ENCODE peak calls at places on chromosomes 13 and 19, in nine cellular contexts. W is cardiac muscle cell, R is GM23248, T is endodermal cell, D is PC-3, M is small intestine, U is Peyer's patch, F is hepatocyte, N is left lung. C is an unnamed sample. For H3K4me1, the result is how much of the 10 kb centered on the place peaks cover.

GRCh38 chr19:55638864-55639359 is 1.9 kb upstream of the ZNF580 start:
- DNase-seq in R (peak), T (peak), U (peak), W (peak), F (no peak), M (no peak), D (peak), N (no peak), C (no peak)

GRCh38 chr13:94411747-94412146 is 67.7 kb downstream of the DCT start:
- DNase-seq in W (no peak), N (no peak), R (peak), U (no peak), D (no peak), F (no peak), T (no peak), M (no peak), C (no peak)

GRCh38 chr19:4722671-4723464 is 774 bp downstream of the DPP9 start:
- DNase-seq in N (no peak), U (peak), M (peak), D (peak), W (peak), T (no peak), R (peak), F (peak), C (no peak)

GRCh38 chr19:6963937-6964336 is 57.3 kb downstream of the MBD3L2B start:
- DNase-seq in W (no peak), M (no peak), U (no peak), F (no peak), D (peak), R (no peak), T (peak), N (no peak), C (no peak)

GRCh38 chr13:26074706-26075105 is 22.9 kb upstream of the SHISA2 start:
- DNase-seq in M (no peak), T (no peak), F (peak), D (peak), N (no peak), U (no peak), R (peak), W (peak), C (no peak)

GRCh38 chr13:72849571-72849970 is 67.6 kb downstream of the PIBF1 start:
- DNase-seq in R (peak), D (no peak), F (no peak), N (no peak), T (no peak), W (peak), U (no peak), M (peak), C (no peak)

GRCh38 chr19:48603850-48604249 is 2.7 kb upstream of the SPACA4 start:
- DNase-seq in U (no peak), F (no peak), R (no peak), W (no peak), M (no peak), T (no peak), N (no peak), D (no peak), C (no peak)

GRCh38 chr19:45781282-45782161 is 768 bp downstream of the DMPK start:
- DNase-seq in R (peak), T (no peak), F (no peak), D (peak), N (no peak), M (peak), U (peak), W (no peak), C (no peak)

GRCh38 chr19:4759388-4760284 is 31.9 kb upstream of the FEM1A start:
- DNase-seq in U (peak), R (peak), T (peak), D (peak), F (peak), M (peak), W (peak), N (peak), C (peak)

DNA sequence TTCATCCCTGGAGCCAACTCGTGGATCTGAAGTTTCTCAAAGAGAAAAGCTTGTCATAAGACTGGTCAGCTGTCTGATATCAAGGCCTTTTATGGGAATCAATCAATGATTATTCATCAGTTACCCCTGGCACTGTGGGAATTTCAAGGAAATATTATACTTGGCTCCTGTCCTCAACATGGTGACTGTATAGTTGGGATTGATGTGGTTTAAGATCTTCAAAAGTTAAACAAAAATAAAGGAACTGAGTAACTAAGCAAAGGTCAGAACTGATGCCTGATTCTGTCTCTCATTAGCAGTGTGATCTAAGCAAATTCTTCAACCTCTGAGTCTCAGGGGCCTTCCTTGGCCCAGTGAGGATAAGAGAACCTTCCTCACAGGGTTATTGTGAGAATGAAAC is 22.2 kb upstream of the SERPINE3 start:
- DNase-seq in M (no peak), D (peak), R (peak), N (no peak), T (no peak), F (no peak), U (no peak), W (no peak), C (no peak)
- H3K4me1 ChIP-seq in M (under half), D (under half), R (under half), N (under half), T (under half), F (under half), U (under half), W (under half), C (under half)

DNA sequence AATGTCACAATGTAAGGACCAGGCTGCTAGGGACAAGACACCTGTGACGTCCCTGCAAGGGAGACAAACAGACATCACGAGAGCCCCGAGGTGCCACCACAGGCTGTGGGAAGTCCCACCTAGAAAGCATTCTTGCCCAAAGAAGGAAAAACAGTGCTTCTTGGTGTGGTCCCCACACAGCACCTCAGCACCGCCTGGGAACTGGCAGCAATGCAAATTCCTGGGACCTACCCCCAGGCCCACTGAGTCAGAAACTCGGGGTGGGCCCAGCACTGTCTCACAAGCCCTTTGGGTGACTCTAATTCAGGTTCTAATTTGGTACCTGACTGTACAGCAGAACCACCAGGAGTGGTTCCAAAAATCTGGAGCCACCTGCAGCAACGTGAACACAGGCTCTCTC is 13.8 kb upstream of the CCNP start:
- DNase-seq in F (no peak), T (no peak), N (no peak), M (no peak), W (no peak), U (no peak), R (no peak), D (no peak), C (no peak)
- H3K4me3 ChIP-seq in F (no peak), T (no peak), N (no peak), M (no peak), W (no peak), U (no peak), R (no peak), D (no peak), C (no peak)

DNA sequence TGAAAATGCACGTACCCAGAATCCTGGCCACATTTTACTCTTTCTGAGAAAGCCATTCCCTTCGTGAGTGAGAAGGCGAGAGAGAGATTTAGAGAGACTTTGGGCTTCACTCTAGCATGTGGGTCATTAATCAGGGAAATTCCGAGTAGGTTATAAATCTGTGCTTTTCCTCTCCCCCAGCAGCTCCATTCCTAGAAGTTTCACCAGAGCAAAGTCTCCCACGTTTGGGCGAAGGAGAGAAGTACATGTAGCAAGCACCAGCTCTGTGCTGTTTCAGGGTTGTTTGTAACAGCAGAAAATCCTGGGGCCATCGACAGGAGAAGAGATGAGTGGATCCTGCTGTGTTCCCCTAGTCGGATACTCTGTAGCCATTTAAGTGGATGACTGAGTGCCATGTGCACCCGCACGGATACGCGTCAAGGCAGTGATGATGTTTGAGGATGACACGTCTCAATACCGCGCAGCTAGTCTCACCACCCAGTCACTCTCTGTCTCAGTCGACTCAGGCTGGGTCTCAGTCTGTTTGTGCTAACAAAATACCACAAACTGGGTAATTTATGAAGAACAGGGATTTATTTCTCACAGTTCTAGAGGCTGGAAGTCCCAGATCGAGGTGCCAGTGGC is 131.9 kb upstream of the PEG3 start:
- DNase-seq in F (no peak), T (no peak), W (no peak), M (no peak), D (no peak), R (no peak), U (no peak), N (no peak), C (no peak)
- H3K27ac ChIP-seq in F (no peak), T (no peak), W (no peak), M (no peak), D (no peak), R (no peak), U (no peak), N (no peak), C (no peak)

GRCh38 chr19:50315773-50316448 is 13.3 kb downstream of the KCNC3 start:
- DNase-seq in M (no peak), T (peak), W (no peak), R (peak), U (peak), N (no peak), D (no peak), F (no peak), C (no peak)
- H3K4me1 ChIP-seq in M (under half), T (under half), W (under half), R (under half), U (under half), N (under half), D (under half), F (under half), C (under half)

DNA sequence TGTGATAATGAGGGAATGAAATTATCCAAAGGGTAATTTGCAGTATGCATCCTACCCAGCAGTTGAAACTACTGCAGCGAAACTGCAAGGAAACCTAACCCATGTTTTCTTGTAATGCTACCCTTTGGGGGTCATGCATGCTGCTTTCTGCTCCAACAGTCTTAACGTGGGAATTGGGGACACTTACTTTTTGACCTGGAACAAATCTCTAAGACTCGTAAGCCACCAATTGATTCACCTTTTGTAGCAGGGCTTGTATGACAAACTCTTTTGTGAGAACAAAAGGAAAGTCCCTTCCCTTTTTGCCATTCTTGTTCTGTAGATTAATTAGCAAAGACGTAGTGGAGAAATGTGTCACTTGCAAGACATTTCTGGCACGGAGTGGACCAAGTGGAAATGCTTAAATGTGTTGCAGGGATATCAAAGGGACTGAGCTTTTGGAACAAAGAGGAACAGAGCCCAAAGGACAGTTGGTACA is 27.4 kb downstream of the LRCH1 start:
- DNase-seq in W (no peak), R (no peak), N (no peak), T (no peak), M (no peak), D (no peak), U (no peak), F (no peak), C (no peak)
- H3K4me3 ChIP-seq in W (no peak), R (no peak), N (no peak), T (no peak), M (no peak), D (no peak), U (no peak), F (no peak), C (no peak)

DNA sequence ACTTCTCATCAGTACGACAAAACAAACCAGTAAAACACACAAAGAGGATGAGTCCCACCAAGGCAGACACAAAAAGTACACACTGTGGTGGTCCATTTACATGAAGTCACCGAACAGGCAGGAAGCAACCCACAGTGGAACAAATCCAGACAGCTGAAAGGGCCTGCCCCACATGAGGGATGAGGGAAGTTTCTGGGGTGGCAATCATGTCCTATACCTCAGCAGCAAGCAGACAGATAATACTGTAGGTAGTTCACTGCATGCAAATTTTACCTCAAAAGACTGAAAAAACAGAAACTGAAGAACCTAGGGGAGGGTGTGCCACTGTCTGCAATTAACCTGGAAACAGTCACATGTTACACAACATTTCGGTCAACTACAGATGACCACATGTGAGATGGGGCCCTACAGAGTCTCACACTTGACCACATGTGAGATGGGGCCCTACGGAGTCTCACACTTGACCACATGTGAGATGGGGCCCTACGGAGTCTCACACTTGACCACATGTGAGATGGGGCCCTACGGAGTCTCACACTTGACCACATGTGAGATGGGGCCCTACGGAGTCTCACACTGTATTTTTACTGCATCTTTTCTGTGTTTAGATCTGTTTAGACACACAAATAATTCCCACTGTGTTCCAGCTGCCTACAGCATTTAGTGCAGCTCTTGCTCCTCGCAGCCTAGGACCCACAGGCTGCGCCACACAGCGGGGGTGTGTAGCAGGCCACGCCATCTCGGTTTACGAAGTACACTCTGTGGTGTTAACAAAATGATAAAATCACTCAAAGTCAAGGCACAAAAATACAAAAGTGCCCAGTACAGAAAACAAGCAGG is 22.2 kb downstream of the PCID2 start:
- DNase-seq in T (no peak), U (no peak), N (no peak), R (no peak), D (no peak), M (no peak), W (no peak), F (no peak), C (no peak)
- H3K27ac ChIP-seq in T (no peak), U (peak), N (no peak), R (peak), D (peak), M (peak), W (no peak), F (peak), C (no peak)

DNA sequence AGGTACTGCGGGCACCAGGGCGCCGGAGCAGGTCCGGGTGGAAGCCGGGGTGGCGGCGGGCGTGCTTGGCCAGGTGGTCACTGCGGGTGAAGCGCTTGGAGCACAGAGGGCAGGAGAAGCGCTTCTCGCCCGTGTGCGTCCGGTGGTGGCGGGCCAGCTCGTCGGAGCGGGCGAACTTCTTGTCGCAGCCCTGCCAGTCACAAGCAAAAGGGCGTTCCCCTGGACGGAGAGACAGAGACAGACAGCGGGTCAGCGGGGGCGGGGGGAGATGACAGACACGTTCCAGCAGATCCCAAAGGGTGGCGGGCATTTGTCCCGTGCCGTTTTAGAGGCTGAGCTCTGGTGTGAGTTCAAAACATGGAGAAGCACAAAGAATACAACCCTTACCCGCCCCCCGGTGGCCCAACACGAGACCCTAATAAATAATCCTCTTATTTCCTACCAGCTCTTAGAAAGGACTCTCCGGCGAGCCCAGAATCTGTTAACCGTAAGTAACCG is 6.3 kb upstream of the REXO1 start:
- DNase-seq in T (no peak), D (no peak), N (no peak), W (no peak), F (no peak), U (no peak), R (peak), M (no peak), C (no peak)
- H3K4me1 ChIP-seq in T (under half), D (under half), N (under half), W (under half), F (under half), U (under half), R (under half), M (under half), C (under half)

GRCh38 chr19:38597075-38597474 is 20.7 kb downstream of the MAP4K1 start:
- DNase-seq in R (no peak), U (no peak), M (no peak), W (no peak), T (no peak), D (no peak), F (no peak), N (no peak), C (no peak)

GRCh38 chr19:38592940-38593339 is 24.8 kb downstream of the MAP4K1 start:
- DNase-seq in N (no peak), U (no peak), W (no peak), F (no peak), R (no peak), M (no peak), D (no peak), T (peak), C (no peak)

GRCh38 chr19:38599722-38600121 is 18.0 kb downstream of the MAP4K1 start:
- DNase-seq in F (no peak), W (no peak), U (no peak), N (no peak), M (no peak), T (no peak), D (no peak), R (no peak), C (no peak)

DNA sequence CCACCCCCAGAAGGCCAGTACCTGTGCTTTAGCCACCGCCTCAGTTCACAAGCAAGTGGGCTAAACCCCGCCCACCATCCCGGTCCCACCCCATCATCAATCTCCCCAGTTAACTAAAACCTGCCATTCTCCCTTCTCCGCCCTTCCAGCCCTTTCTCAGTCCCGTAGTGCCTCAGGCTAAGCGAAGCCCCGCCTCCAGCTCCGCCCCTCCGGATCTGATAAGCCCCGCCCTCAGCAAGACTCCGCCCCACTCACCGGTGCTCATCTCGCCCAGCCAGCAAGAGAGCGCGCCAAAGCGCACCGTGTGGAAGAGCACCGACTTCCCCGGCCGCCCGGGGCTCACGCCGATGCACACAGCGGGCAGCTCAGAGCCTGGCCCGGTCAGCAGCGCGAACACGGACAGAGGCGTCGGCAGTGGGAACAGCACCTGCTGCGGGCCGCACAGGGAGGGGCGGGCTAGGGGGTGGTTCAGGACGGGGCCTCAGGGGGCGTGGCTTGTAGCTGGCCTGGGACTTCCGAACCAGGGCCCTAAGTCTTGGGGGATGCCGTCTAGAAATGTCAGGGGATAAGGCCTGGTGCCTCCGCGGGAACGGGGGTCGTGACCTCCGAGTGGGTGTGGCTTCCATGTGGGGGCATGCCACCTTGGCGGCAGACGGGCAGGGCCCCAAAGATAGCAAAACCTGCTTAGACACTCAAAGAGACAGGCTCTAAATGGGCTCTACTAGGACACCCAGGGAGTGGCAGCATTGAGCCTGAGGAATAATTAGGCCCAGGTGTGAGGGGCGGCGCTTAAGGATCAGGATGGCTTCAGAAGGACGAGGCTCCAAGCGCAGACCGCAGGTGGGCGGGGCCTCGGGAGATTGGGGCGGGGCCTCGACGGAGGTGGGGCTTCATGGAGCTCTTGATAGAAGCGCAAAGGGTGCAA is 21.4 kb downstream of the MAP4K1 start:
- DNase-seq in U (peak), N (peak), F (peak), M (peak), W (peak), T (peak), R (peak), D (peak), C (no peak)
- H3K4me3 ChIP-seq in U (no peak), N (peak), F (no peak), M (no peak), W (peak), T (peak), R (no peak), D (no peak), C (peak)

C was measured in thoracic aorta.